ENCODE peak calls at places on chromosomes 11 and 22, in five cellular contexts. J is HepG2, S is HCT116, C is H1, X is GM12878. T is an unnamed sample.

GRCh38 chr11:64802370-64803162 is 448 bp downstream of the MAP4K2 start:
- DNase-seq in J (no peak), S (no peak), C (no peak), X (no peak), T (no peak)

GRCh38 chr22:18974477-18975180 is 38.5 kb upstream of the PRODH start:
- DNase-seq in J (no peak), S (no peak), C (no peak), X (no peak), T (no peak)

GRCh38 chr22:45572444-45572843 is 69.8 kb downstream of the FBLN1 start:
- DNase-seq in J (no peak), S (no peak), C (no peak), X (no peak), T (no peak)

GRCh38 chr11:108875134-108875533 is 210.3 kb downstream of the DDX10 start:
- DNase-seq in J (no peak), S (no peak), C (no peak), X (no peak), T (no peak)

GRCh38 chr22:34886812-34887211 is 179.1 kb upstream of the ISX start:
- DNase-seq in J (no peak), S (no peak), C (no peak), X (no peak), T (no peak)

GRCh38 chr11:130157111-130157510 is 2.5 kb upstream of the ST14 start:
- DNase-seq in J (no peak), S (no peak), C (no peak), X (no peak), T (no peak)

GRCh38 chr11:32008879-32009548 is 81.9 kb upstream of the RCN1 start:
- DNase-seq in J (no peak), S (no peak), C (no peak), X (no peak), T (no peak)

GRCh38 chr22:50705219-50705691 is 32.6 kb downstream of the SHANK3 start:
- DNase-seq in J (no peak), S (no peak), C (peak; percentile 44), X (no peak), T (no peak)

GRCh38 chr22:17707526-17707925 is 66.7 kb downstream of the BID start:
- DNase-seq in J (no peak), S (no peak), C (no peak), X (no peak), T (no peak)
- TF ChIP-seq SIN3A in J (no peak), S (no peak), C (no peak), X (no peak), T (no peak)

GRCh38 chr22:40041738-40042137 is 47.0 kb downstream of the FAM83F start:
- DNase-seq in J (no peak), S (no peak), C (no peak), X (no peak), T (no peak)
- TF ChIP-seq POLR2AphosphoS5 in J (no peak), S (no peak), C (no peak), X (no peak), T (no peak)

GRCh38 chr11:16743478-16743877 is 5.0 kb downstream of the C11orf58 start:
- DNase-seq in J (no peak), S (no peak), C (no peak), X (no peak), T (no peak)
- H3K4me1 ChIP-seq in J (peaks cover 43% of the 10 kb centered on the region), S (peaks cover 11% of the 10 kb centered on the region), C (peaks cover 6% of the 10 kb centered on the region), X (peaks cover 4% of the 10 kb centered on the region), T (no peaks in the 10 kb centered on the region)

GRCh38 chr22:23216331-23217170 is 36.2 kb downstream of the BCR start:
- DNase-seq in J (peak; percentile 92), S (no peak), C (no peak), X (no peak), T (no peak)
- TF ChIP-seq SIN3A in J (peak; percentile 81), S (no peak), C (no peak), X (no peak), T (no peak)

GRCh38 chr11:116166788-116167465 is 605.9 kb downstream of the BUD13 start:
- DNase-seq in J (no peak), S (no peak), C (no peak), X (no peak), T (no peak)

GRCh38 chr11:116164843-116165242 is 607.9 kb downstream of the BUD13 start:
- DNase-seq in J (no peak), S (no peak), C (no peak), X (no peak), T (no peak)

GRCh38 chr11:116162086-116162485 is 610.7 kb downstream of the BUD13 start:
- DNase-seq in J (no peak), S (no peak), C (no peak), X (no peak), T (no peak)

GRCh38 chr11:116167706-116168458 is 604.9 kb downstream of the BUD13 start:
- DNase-seq in J (no peak), S (no peak), C (no peak), X (no peak), T (no peak)

DNA sequence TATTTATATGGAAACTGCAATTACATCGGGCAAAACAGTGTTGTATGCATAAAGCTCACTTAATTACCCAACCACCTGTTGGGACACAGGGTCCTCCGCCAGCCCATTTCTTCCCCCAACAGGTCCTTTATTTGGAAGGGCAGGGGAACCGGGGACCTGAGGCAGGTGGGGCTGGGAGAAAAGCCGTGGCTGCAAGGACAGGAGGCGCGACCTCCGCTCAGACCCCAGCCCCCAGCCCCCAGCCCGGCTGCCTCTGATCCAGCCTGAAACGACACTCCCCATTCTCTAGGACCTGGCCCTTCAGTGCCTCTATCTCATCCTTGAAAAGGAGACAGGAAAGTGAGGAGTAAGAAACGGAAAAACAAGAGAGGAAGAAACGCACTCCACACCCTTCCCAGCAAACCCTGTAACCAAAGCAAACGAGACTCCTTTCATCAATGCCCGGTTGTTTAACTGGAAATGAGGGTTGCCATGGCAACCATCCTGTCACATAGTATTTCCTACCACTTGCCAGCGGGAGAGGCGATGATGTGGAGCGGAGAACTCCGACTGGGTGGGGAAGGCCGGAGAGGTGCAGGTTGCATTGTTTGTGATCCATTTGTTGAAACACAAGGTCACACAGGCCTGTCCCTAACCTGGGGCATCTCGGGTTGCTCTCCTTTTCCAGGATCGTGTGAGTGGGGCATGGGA is 610.1 kb downstream of the BUD13 start:
- DNase-seq in J (no peak), S (no peak), C (no peak), X (no peak), T (no peak)
- TF ChIP-seq POLR2AphosphoS5 in J (no peak), S (no peak), C (no peak), X (no peak), T (no peak)

GRCh38 chr22:41948142-41948541 is 1.2 kb upstream of the CENPM start:
- DNase-seq in J (peak; percentile 45), S (no peak), C (no peak), X (no peak), T (no peak)
- H3K4me1 ChIP-seq in J (peaks cover 71% of the 10 kb centered on the region), S (peaks cover 41% of the 10 kb centered on the region), C (peaks cover 20% of the 10 kb centered on the region), X (peaks cover 58% of the 10 kb centered on the region), T (peaks cover 9% of the 10 kb centered on the region)

T was measured in Panc1.